ENCODE peak calls at places on chromosomes 11 and 22, in seven cellular contexts. One of them, this sample, is unnamed.

GRCh38 chr11:64522036-64522435 is 69.0 kb upstream of the SLC22A12 start:
- DNase-seq in activated CD4-positive, CD25-positive, alpha-beta regulatory T cell treated with anti-CD3 and anti-CD28 coated beads, Interleukin-2, amount 50 U/mL, for 16 hours: no peak
- DNase-seq in activated T-cell treated with anti-CD3 and anti-CD28 coated beads, Interleukin-2, amount 50 U/mL, for 72 hours: no peak
- DNase-seq in fibroblast of lung: no peak
- DNase-seq in heart left ventricle: no peak
- DNase-seq in pancreas: no peak
- DNase-seq in globus pallidus: no peak
- DNase-seq in this sample: no peak

GRCh38 chr22:46289244-46289891 is 7.3 kb upstream of the GTSE1 start:
- DNase-seq in pancreas: no peak
- DNase-seq in globus pallidus: no peak
- DNase-seq in fibroblast of lung: no peak
- DNase-seq in activated T-cell treated with anti-CD3 and anti-CD28 coated beads, Interleukin-2, amount 50 U/mL, for 72 hours: no peak
- DNase-seq in heart left ventricle: no peak
- DNase-seq in activated CD4-positive, CD25-positive, alpha-beta regulatory T cell treated with anti-CD3 and anti-CD28 coated beads, Interleukin-2, amount 50 U/mL, for 16 hours: no peak
- DNase-seq in this sample: no peak

GRCh38 chr22:44561139-44561840 is 63.3 kb upstream of the RTL6 start:
- DNase-seq in heart left ventricle: no peak
- DNase-seq in globus pallidus: no peak
- DNase-seq in activated CD4-positive, CD25-positive, alpha-beta regulatory T cell treated with anti-CD3 and anti-CD28 coated beads, Interleukin-2, amount 50 U/mL, for 16 hours: no peak
- DNase-seq in fibroblast of lung: no peak
- DNase-seq in pancreas: no peak
- DNase-seq in activated T-cell treated with anti-CD3 and anti-CD28 coated beads, Interleukin-2, amount 50 U/mL, for 72 hours: no peak
- DNase-seq in this sample: no peak

GRCh38 chr11:82994615-82995014 is 77.1 kb downstream of the RAB30 start:
- DNase-seq in pancreas: no peak
- DNase-seq in fibroblast of lung: peak
- DNase-seq in globus pallidus: no peak
- DNase-seq in activated T-cell treated with anti-CD3 and anti-CD28 coated beads, Interleukin-2, amount 50 U/mL, for 72 hours: no peak
- DNase-seq in heart left ventricle: no peak
- DNase-seq in activated CD4-positive, CD25-positive, alpha-beta regulatory T cell treated with anti-CD3 and anti-CD28 coated beads, Interleukin-2, amount 50 U/mL, for 16 hours: no peak
- DNase-seq in this sample: no peak

GRCh38 chr11:34240150-34240494 is 117.7 kb downstream of the ABTB2 start:
- DNase-seq in fibroblast of lung: no peak
- DNase-seq in heart left ventricle: no peak
- DNase-seq in activated CD4-positive, CD25-positive, alpha-beta regulatory T cell treated with anti-CD3 and anti-CD28 coated beads, Interleukin-2, amount 50 U/mL, for 16 hours: no peak
- DNase-seq in activated T-cell treated with anti-CD3 and anti-CD28 coated beads, Interleukin-2, amount 50 U/mL, for 72 hours: no peak
- DNase-seq in globus pallidus: no peak
- DNase-seq in pancreas: no peak
- DNase-seq in this sample: no peak

GRCh38 chr11:45692808-45693453 is 27.5 kb upstream of the CHST1 start:
- DNase-seq in activated T-cell treated with anti-CD3 and anti-CD28 coated beads, Interleukin-2, amount 50 U/mL, for 72 hours: no peak
- DNase-seq in activated CD4-positive, CD25-positive, alpha-beta regulatory T cell treated with anti-CD3 and anti-CD28 coated beads, Interleukin-2, amount 50 U/mL, for 16 hours: no peak
- DNase-seq in heart left ventricle: no peak
- DNase-seq in pancreas: no peak
- DNase-seq in fibroblast of lung: no peak
- DNase-seq in globus pallidus: no peak
- DNase-seq in this sample: no peak

GRCh38 chr22:46025225-46025972 is 48.4 kb upstream of the WNT7B start:
- DNase-seq in heart left ventricle: no peak
- DNase-seq in fibroblast of lung: no peak
- DNase-seq in activated CD4-positive, CD25-positive, alpha-beta regulatory T cell treated with anti-CD3 and anti-CD28 coated beads, Interleukin-2, amount 50 U/mL, for 16 hours: no peak
- DNase-seq in globus pallidus: no peak
- DNase-seq in pancreas: peak
- DNase-seq in activated T-cell treated with anti-CD3 and anti-CD28 coated beads, Interleukin-2, amount 50 U/mL, for 72 hours: no peak
- DNase-seq in this sample: no peak

GRCh38 chr11:113773092-113773415 is 438 bp downstream of the ZW10 start:
- DNase-seq in globus pallidus: no peak
- DNase-seq in heart left ventricle: peak
- DNase-seq in activated T-cell treated with anti-CD3 and anti-CD28 coated beads, Interleukin-2, amount 50 U/mL, for 72 hours: no peak
- DNase-seq in activated CD4-positive, CD25-positive, alpha-beta regulatory T cell treated with anti-CD3 and anti-CD28 coated beads, Interleukin-2, amount 50 U/mL, for 16 hours: no peak
- DNase-seq in pancreas: no peak
- DNase-seq in fibroblast of lung: peak
- DNase-seq in this sample: no peak

GRCh38 chr11:44971185-44971584 is 20.5 kb upstream of the TP53I11 start:
- DNase-seq in pancreas: no peak
- DNase-seq in activated CD4-positive, CD25-positive, alpha-beta regulatory T cell treated with anti-CD3 and anti-CD28 coated beads, Interleukin-2, amount 50 U/mL, for 16 hours: no peak
- DNase-seq in activated T-cell treated with anti-CD3 and anti-CD28 coated beads, Interleukin-2, amount 50 U/mL, for 72 hours: no peak
- DNase-seq in fibroblast of lung: no peak
- DNase-seq in heart left ventricle: no peak
- DNase-seq in globus pallidus: no peak
- DNase-seq in this sample: no peak

GRCh38 chr11:134339756-134340155 is 8.0 kb downstream of the GLB1L2 start:
- DNase-seq in activated T-cell treated with anti-CD3 and anti-CD28 coated beads, Interleukin-2, amount 50 U/mL, for 72 hours: no peak
- DNase-seq in pancreas: no peak
- DNase-seq in heart left ventricle: no peak
- DNase-seq in globus pallidus: no peak
- DNase-seq in activated CD4-positive, CD25-positive, alpha-beta regulatory T cell treated with anti-CD3 and anti-CD28 coated beads, Interleukin-2, amount 50 U/mL, for 16 hours: no peak
- DNase-seq in fibroblast of lung: no peak
- DNase-seq in this sample: no peak

GRCh38 chr11:124608146-124608545 is 3.1 kb upstream of the PANX3 start:
- DNase-seq in globus pallidus: no peak
- DNase-seq in activated T-cell treated with anti-CD3 and anti-CD28 coated beads, Interleukin-2, amount 50 U/mL, for 72 hours: no peak
- DNase-seq in activated CD4-positive, CD25-positive, alpha-beta regulatory T cell treated with anti-CD3 and anti-CD28 coated beads, Interleukin-2, amount 50 U/mL, for 16 hours: no peak
- DNase-seq in fibroblast of lung: no peak
- DNase-seq in pancreas: no peak
- DNase-seq in heart left ventricle: no peak
- DNase-seq in this sample: no peak

GRCh38 chr11:81995907-81996306 is 737.8 kb downstream of the FAM181B start:
- DNase-seq in activated T-cell treated with anti-CD3 and anti-CD28 coated beads, Interleukin-2, amount 50 U/mL, for 72 hours: no peak
- DNase-seq in fibroblast of lung: peak
- DNase-seq in globus pallidus: no peak
- DNase-seq in activated CD4-positive, CD25-positive, alpha-beta regulatory T cell treated with anti-CD3 and anti-CD28 coated beads, Interleukin-2, amount 50 U/mL, for 16 hours: no peak
- DNase-seq in heart left ventricle: no peak
- DNase-seq in pancreas: no peak
- DNase-seq in this sample: no peak

GRCh38 chr22:23154461-23154860 is 9.2 kb downstream of the RAB36 start:
- DNase-seq in activated T-cell treated with anti-CD3 and anti-CD28 coated beads, Interleukin-2, amount 50 U/mL, for 72 hours: no peak
- DNase-seq in activated CD4-positive, CD25-positive, alpha-beta regulatory T cell treated with anti-CD3 and anti-CD28 coated beads, Interleukin-2, amount 50 U/mL, for 16 hours: no peak
- DNase-seq in fibroblast of lung: no peak
- DNase-seq in pancreas: no peak
- DNase-seq in heart left ventricle: no peak
- DNase-seq in globus pallidus: no peak
- DNase-seq in this sample: no peak

GRCh38 chr22:43448048-43448447 is 36.2 kb downstream of the MPPED1 start:
- DNase-seq in heart left ventricle: no peak
- DNase-seq in activated CD4-positive, CD25-positive, alpha-beta regulatory T cell treated with anti-CD3 and anti-CD28 coated beads, Interleukin-2, amount 50 U/mL, for 16 hours: no peak
- DNase-seq in fibroblast of lung: no peak
- DNase-seq in pancreas: no peak
- DNase-seq in globus pallidus: no peak
- DNase-seq in activated T-cell treated with anti-CD3 and anti-CD28 coated beads, Interleukin-2, amount 50 U/mL, for 72 hours: no peak
- DNase-seq in this sample: no peak